ENCODE peak calls at places on chromosomes 3 and 15, in ten cellular contexts. H is epithelial cell of esophagus; F is left lobe of liver; B is lower lobe of right lung; D is frontal cortex; C is M059J; S is stimulated activated naive CD8-positive, alpha-beta T cell treated with anti-CD3 and anti-CD28 coated beads, Interleukin-15, amount 100 ng/mL, for 72 hours; L is A549; W is hepatocyte; E is psoas muscle. G is an unnamed sample.

GRCh38 chr3:184635774-184636173 is 74.2 kb downstream of the EPHB3 start:
- DNase-seq in W (no peak), C (no peak), F (no peak), H (no peak), S (no peak), B (no peak), D (no peak), E (peak), L (no peak), G (no peak)

GRCh38 chr3:178295257-178295912 is 240.9 kb upstream of the KCNMB2 start:
- DNase-seq in B (no peak), C (no peak), S (no peak), E (no peak), L (no peak), H (no peak), F (no peak), D (no peak), W (no peak), G (no peak)

GRCh38 chr3:21750831-21751391 is at the start of gene ZNF385D:
- DNase-seq in S (no peak), E (peak), W (peak), C (peak), H (peak), D (no peak), B (peak), F (peak), L (no peak), G (peak)

GRCh38 chr3:118488751-118489150 is 545.9 kb downstream of the IGSF11 start:
- DNase-seq in W (no peak), C (peak), L (no peak), D (no peak), H (peak), B (no peak), F (no peak), E (no peak), S (no peak), G (no peak)

GRCh38 chr3:171347017-171347979 is 112.9 kb downstream of the TNIK start:
- DNase-seq in L (no peak), F (no peak), W (peak), B (no peak), E (no peak), C (peak), S (no peak), H (peak), D (no peak), G (no peak)

GRCh38 chr15:61175024-61175423 is 54.1 kb downstream of the RORA start:
- DNase-seq in E (no peak), L (no peak), H (no peak), S (no peak), C (peak), D (no peak), F (no peak), B (no peak), W (no peak), G (no peak)

GRCh38 chr3:52313774-52314188 is 2.3 kb upstream of the DNAH1 start:
- DNase-seq in D (no peak), L (peak), B (peak), F (no peak), W (no peak), S (peak), C (peak), E (no peak), H (no peak), G (no peak)

GRCh38 chr3:192919895-192920294 is 2.2 kb upstream of the MB21D2 start:
- DNase-seq in S (no peak), C (no peak), L (no peak), W (no peak), E (no peak), H (no peak), B (no peak), F (no peak), D (no peak), G (no peak)

GRCh38 chr3:72487946-72488735 is 360.1 kb downstream of the SHQ1 start:
- DNase-seq in W (no peak), E (no peak), L (no peak), H (no peak), S (no peak), F (no peak), D (no peak), B (no peak), C (no peak), G (no peak)

GRCh38 chr3:197398301-197398878 is 100.0 kb upstream of the DLG1 start:
- DNase-seq in B (no peak), F (no peak), L (no peak), W (no peak), E (no peak), S (peak), H (no peak), C (no peak), D (no peak), G (no peak)

GRCh38 chr3:150878290-150878689 is 26.9 kb downstream of the MINDY4B start:
- DNase-seq in D (no peak), L (no peak), E (no peak), C (no peak), S (no peak), H (no peak), B (no peak), W (no peak), F (no peak), G (no peak)

GRCh38 chr3:25576836-25577454 is 87.8 kb downstream of the TOP2B start:
- DNase-seq in S (no peak), B (no peak), C (no peak), W (no peak), F (no peak), L (no peak), E (no peak), H (no peak), D (no peak), G (no peak)

GRCh38 chr15:90192961-90193786 is 8.0 kb upstream of the SEMA4B start:
- DNase-seq in D (no peak), F (no peak), E (no peak), H (no peak), L (no peak), C (no peak), W (no peak), B (no peak), S (no peak), G (no peak)

GRCh38 chr3:39705351-39705900 is 104.0 kb upstream of the MYRIP start:
- DNase-seq in D (no peak), E (no peak), F (no peak), B (no peak), S (no peak), H (no peak), W (no peak), C (no peak), L (no peak), G (no peak)

GRCh38 chr3:176967525-176967924 is 229.8 kb downstream of the TBL1XR1 start:
- DNase-seq in S (no peak), H (peak), W (no peak), D (no peak), B (no peak), C (peak), E (no peak), F (no peak), L (peak), G (no peak)

GRCh38 chr15:96838088-96838487 is 507.6 kb downstream of the NR2F2 start:
- DNase-seq in F (no peak), S (no peak), B (no peak), E (no peak), W (no peak), C (peak), L (no peak), H (peak), D (no peak), G (no peak)

GRCh38 chr3:67876261-67876660 is 221.8 kb upstream of the SUCLG2 start:
- DNase-seq in E (no peak), L (peak), C (no peak), D (no peak), H (no peak), B (no peak), W (no peak), F (peak), S (no peak), G (no peak)

GRCh38 chr15:60118146-60118545 is 114.0 kb downstream of the FOXB1 start:
- DNase-seq in E (no peak), S (no peak), L (no peak), F (no peak), C (no peak), W (no peak), D (no peak), B (no peak), H (no peak), G (no peak)

GRCh38 chr3:117898722-117899121 is 1135.9 kb downstream of the IGSF11 start:
- DNase-seq in D (no peak), S (no peak), E (no peak), L (peak), H (peak), F (no peak), B (no peak), C (no peak), W (peak), G (no peak)

GRCh38 chr3:124780356-124780755 is 50.1 kb downstream of the UMPS start:
- DNase-seq in H (no peak), C (peak), F (no peak), S (no peak), D (no peak), B (no peak), L (no peak), W (peak), E (peak), G (peak)

GRCh38 chr3:32500880-32501784 is 1.5 kb downstream of the CMTM6 start:
- DNase-seq in B (peak), E (no peak), W (no peak), F (peak), L (no peak), C (no peak), H (no peak), D (no peak), S (no peak), G (no peak)

GRCh38 chr3:37773471-37773870 is 88.2 kb upstream of the CTDSPL start:
- DNase-seq in H (no peak), S (no peak), W (no peak), D (no peak), C (no peak), F (no peak), L (no peak), E (no peak), B (no peak), G (no peak)

GRCh38 chr3:150062492-150062891 is 91.8 kb upstream of the PFN2 start:
- DNase-seq in S (no peak), C (peak), H (peak), F (no peak), D (no peak), E (no peak), L (no peak), W (peak), B (no peak), G (no peak)

G was measured in osteocyte.